ENCODE peak calls at places on chromosomes 1 and 21, in four cellular contexts. U, Z, J and R are unnamed samples.

GRCh38 chr1:116686175-116686574 is 18.6 kb upstream of the IGSF3 start:
- DNase-seq in U (no peak), Z (no peak), J (peak; percentile 51), R (no peak)

GRCh38 chr1:4483031-4483625 is 171.3 kb upstream of the AJAP1 start:
- DNase-seq in U (no peak), Z (no peak), J (no peak), R (no peak)

GRCh38 chr1:161738627-161739287 is 10.8 kb upstream of the DUSP12 start:
- DNase-seq in U (peak; percentile 35), Z (peak; percentile 93), J (peak; percentile 88), R (peak; percentile 44)

GRCh38 chr1:243316366-243316989 is 60.6 kb downstream of the SDCCAG8 start:
- DNase-seq in U (no peak), Z (no peak), J (no peak), R (no peak)

GRCh38 chr21:15112858-15113257 is 48.1 kb upstream of the NRIP1 start:
- DNase-seq in U (no peak), Z (no peak), J (no peak), R (no peak)

GRCh38 chr21:15240846-15241245 is 176.0 kb upstream of the NRIP1 start:
- DNase-seq in U (no peak), Z (no peak), J (no peak), R (no peak)

GRCh38 chr1:58456470-58456869 is 90.1 kb downstream of the OMA1 start:
- DNase-seq in U (no peak), Z (no peak), J (no peak), R (no peak)

GRCh38 chr1:72007312-72007711 is 275.0 kb downstream of the NEGR1 start:
- DNase-seq in U (no peak), Z (no peak), J (no peak), R (no peak)

GRCh38 chr1:218499911-218500310 is 154.8 kb downstream of the TGFB2 start:
- DNase-seq in U (no peak), Z (no peak), J (no peak), R (no peak)

GRCh38 chr1:30795026-30795425 is 37.5 kb upstream of the LAPTM5 start:
- DNase-seq in U (no peak), Z (no peak), J (no peak), R (no peak)

GRCh38 chr1:26887125-26887524 is 3.0 kb downstream of the GPN2 start:
- DNase-seq in U (no peak), Z (no peak), J (peak; percentile 43), R (no peak)
- TF ChIP-seq FOXK2 in U (no peak), Z (no peak), J (no peak), R (no peak)

GRCh38 chr1:214588963-214589597 is 13.9 kb upstream of the CENPF start:
- DNase-seq in U (no peak), Z (no peak), J (no peak), R (no peak)
- TF ChIP-seq FOXM1 in U (no peak), Z (no peak), J (no peak), R (no peak)

GRCh38 chr1:247131236-247131635 is 27.1 kb upstream of the ZNF669 start:
- DNase-seq in U (no peak), Z (no peak), J (no peak), R (no peak)
- TF ChIP-seq FOXK2 in U (no peak), Z (no peak), J (no peak), R (no peak)

DNA sequence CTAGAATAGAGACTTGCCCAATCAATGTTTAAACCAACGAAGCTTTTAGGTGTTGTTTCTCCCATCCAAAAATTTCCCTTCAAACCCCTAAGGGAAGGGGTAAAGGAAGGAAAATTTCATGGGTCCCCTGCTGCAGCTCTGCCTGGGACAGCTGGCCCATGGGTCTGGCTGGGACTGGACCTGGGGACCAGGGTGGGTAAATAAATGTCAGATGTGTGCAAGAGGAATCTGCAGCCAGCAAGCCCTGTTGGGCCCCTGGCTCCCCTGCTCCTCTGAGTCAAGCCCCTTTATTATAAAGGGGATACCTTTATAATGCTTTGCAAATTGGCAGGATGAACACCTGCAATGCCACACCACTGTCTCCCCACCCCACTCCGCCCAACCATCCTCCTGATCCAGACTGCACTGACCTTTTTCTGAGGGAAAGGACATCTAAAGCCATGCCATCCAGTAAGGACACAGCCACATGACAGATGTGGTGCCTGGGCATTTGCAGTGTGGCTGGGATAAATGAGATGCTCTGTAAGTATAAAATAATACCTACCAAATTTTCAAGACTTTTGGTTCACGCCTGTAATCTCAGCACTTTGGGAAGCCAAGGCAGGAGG is 1.9 kb upstream of the TMEM125 start:
- DNase-seq in U (no peak), Z (no peak), J (no peak), R (no peak)
- TF ChIP-seq FOXM1 in U (no peak), Z (no peak), J (no peak), R (no peak)

DNA sequence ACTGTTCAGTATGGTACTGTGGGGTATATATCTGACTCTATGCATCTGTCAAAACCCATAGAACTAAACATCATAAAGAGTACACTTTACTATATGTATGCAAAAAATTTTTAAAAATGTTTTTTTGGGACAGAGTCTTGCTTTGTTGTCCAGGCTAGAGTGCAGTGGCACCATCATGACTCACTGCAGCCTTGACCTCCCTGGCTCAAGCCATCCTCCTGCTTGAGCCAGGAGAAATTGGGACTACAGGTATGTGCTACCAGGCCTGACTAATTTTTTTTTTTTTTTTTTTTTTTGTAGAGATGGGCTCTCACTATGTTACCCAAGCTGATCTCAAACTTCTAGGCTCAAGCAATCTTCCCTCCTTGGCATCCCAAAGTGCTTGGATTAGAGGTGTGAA is 11.5 kb downstream of the TRIT1 start:
- DNase-seq in U (no peak), Z (no peak), J (no peak), R (no peak)
- TF ChIP-seq FOXK2 in U (no peak), Z (no peak), J (no peak), R (no peak)